ENCODE peak calls at places on chromosome 15, in seven cellular contexts. Y is adrenal gland, N is prostate gland, A is H1, Z is GM12878, O is right lobe of liver, X is uterus. F is an unnamed sample.

GRCh38 chr15:82647045-82647834 is at the start of gene CPEB1:
- DNase-seq in N (no peak), Y (peak), O (no peak), Z (no peak), A (peak), X (peak), F (peak)

GRCh38 chr15:101309436-101310162 is 14.6 kb upstream of the SNRPA1 start:
- DNase-seq in N (no peak), A (no peak), Y (no peak), O (peak), Z (no peak), X (peak), F (no peak)

GRCh38 chr15:100249096-100249815 is 92.5 kb downstream of the ADAMTS17 start:
- DNase-seq in A (peak), X (peak), O (no peak), Z (no peak), Y (no peak), N (no peak), F (peak)

GRCh38 chr15:78681306-78682012 is 40.4 kb upstream of the CHRNB4 start:
- DNase-seq in O (no peak), Y (no peak), N (no peak), A (peak), Z (no peak), X (no peak), F (no peak)

GRCh38 chr15:83250766-83251165 is 33.7 kb downstream of the BNC1 start:
- DNase-seq in Z (no peak), Y (no peak), O (no peak), A (no peak), X (no peak), N (no peak), F (no peak)

GRCh38 chr15:61186905-61187865 is 41.9 kb downstream of the RORA start:
- DNase-seq in N (peak), A (no peak), X (peak), O (no peak), Z (no peak), Y (peak), F (no peak)

GRCh38 chr15:88625943-88626741 is 5.0 kb downstream of the AEN start:
- DNase-seq in N (no peak), Y (no peak), X (no peak), O (no peak), A (no peak), Z (no peak), F (no peak)

GRCh38 chr15:99980791-99981190 is 247.6 kb upstream of the LYSMD4 start:
- DNase-seq in O (peak), X (no peak), Z (no peak), Y (no peak), N (no peak), A (no peak), F (no peak)

GRCh38 chr15:62850791-62851291 is 191.7 kb upstream of the TPM1 start:
- DNase-seq in O (no peak), X (no peak), N (no peak), Y (no peak), Z (no peak), A (no peak), F (no peak)

GRCh38 chr15:69978603-69979002 is 119.1 kb downstream of the TLE3 start:
- DNase-seq in O (no peak), N (no peak), Z (no peak), X (no peak), A (no peak), Y (no peak), F (peak)

GRCh38 chr15:76185716-76186115 is 125.6 kb downstream of the ETFA start:
- DNase-seq in N (no peak), O (no peak), A (peak), Z (no peak), Y (peak), X (no peak), F (no peak)

GRCh38 chr15:68789921-68790575 is 30.6 kb downstream of the ANP32A start:
- DNase-seq in N (no peak), Y (no peak), A (no peak), Z (no peak), X (no peak), O (no peak), F (no peak)

GRCh38 chr15:101176625-101177024 is 75.2 kb downstream of the CHSY1 start:
- DNase-seq in A (no peak), Y (peak), Z (no peak), N (no peak), O (no peak), X (no peak), F (no peak)

GRCh38 chr15:77738441-77739437 is 106.0 kb upstream of the LINGO1 start:
- DNase-seq in Z (no peak), X (no peak), A (peak), N (no peak), Y (no peak), O (no peak), F (no peak)

GRCh38 chr15:57993409-57993808 is 72.1 kb downstream of the ALDH1A2 start:
- DNase-seq in Z (no peak), Y (no peak), N (no peak), O (no peak), A (no peak), X (no peak), F (no peak)

GRCh38 chr15:25241241-25241801 is 197.5 kb downstream of the UBE3A start:
- DNase-seq in X (peak), A (no peak), O (peak), Y (no peak), Z (no peak), N (no peak), F (peak)

GRCh38 chr15:59918994-59919951 is 84.8 kb upstream of the FOXB1 start:
- DNase-seq in Y (no peak), Z (peak), O (no peak), N (no peak), A (no peak), X (no peak), F (no peak)

GRCh38 chr15:92117301-92117731 is 263.8 kb downstream of the SLCO3A1 start:
- DNase-seq in A (no peak), Y (peak), Z (no peak), N (peak), X (no peak), O (no peak), F (no peak)

GRCh38 chr15:25900901-25901300 is 37.8 kb upstream of the ATP10A start:
- DNase-seq in X (no peak), Z (no peak), O (no peak), Y (peak), N (no peak), A (no peak), F (no peak)

GRCh38 chr15:69424748-69425413 is 10.7 kb downstream of the KIF23 start:
- DNase-seq in O (no peak), Z (no peak), A (no peak), Y (no peak), N (no peak), X (no peak), F (no peak)

GRCh38 chr15:78311292-78311691 is 11.9 kb upstream of the SKIC8 start:
- DNase-seq in X (no peak), A (no peak), Z (no peak), O (no peak), N (no peak), Y (no peak), F (no peak)

GRCh38 chr15:29822685-29823459 is 604 bp upstream of the TJP1 start:
- DNase-seq in X (peak), O (peak), Y (peak), Z (no peak), A (no peak), N (peak), F (peak)

GRCh38 chr15:34682673-34683072 is 72.1 kb downstream of the GJD2 start:
- DNase-seq in O (no peak), A (no peak), Z (no peak), N (no peak), X (no peak), Y (no peak), F (no peak)

DNA sequence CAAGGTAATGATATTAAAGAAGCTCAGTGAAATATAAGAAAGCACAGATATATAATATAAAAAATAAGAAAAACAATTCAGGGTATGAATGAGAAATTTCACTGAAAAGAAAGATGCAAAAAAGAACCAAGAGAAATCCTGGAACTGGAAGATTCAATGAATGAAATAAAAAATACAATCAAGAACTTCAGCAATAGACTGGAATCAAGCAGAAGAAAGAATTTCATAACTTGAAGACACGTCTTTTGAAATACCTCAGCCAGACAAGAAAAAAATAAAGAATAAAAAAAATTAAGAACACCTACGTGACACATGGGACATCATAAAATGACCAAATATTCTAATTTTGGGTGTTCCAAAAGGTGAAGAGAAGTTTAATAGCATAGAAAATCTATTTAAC is 104.6 kb upstream of the NEO1 start:
- DNase-seq in O (no peak), Z (no peak), N (no peak), X (no peak), Y (no peak), A (no peak), F (no peak)
- TF ChIP-seq POLR2A in O (no peak), Z (no peak), N (no peak), X (no peak), Y (no peak), A (no peak), F (no peak)

DNA sequence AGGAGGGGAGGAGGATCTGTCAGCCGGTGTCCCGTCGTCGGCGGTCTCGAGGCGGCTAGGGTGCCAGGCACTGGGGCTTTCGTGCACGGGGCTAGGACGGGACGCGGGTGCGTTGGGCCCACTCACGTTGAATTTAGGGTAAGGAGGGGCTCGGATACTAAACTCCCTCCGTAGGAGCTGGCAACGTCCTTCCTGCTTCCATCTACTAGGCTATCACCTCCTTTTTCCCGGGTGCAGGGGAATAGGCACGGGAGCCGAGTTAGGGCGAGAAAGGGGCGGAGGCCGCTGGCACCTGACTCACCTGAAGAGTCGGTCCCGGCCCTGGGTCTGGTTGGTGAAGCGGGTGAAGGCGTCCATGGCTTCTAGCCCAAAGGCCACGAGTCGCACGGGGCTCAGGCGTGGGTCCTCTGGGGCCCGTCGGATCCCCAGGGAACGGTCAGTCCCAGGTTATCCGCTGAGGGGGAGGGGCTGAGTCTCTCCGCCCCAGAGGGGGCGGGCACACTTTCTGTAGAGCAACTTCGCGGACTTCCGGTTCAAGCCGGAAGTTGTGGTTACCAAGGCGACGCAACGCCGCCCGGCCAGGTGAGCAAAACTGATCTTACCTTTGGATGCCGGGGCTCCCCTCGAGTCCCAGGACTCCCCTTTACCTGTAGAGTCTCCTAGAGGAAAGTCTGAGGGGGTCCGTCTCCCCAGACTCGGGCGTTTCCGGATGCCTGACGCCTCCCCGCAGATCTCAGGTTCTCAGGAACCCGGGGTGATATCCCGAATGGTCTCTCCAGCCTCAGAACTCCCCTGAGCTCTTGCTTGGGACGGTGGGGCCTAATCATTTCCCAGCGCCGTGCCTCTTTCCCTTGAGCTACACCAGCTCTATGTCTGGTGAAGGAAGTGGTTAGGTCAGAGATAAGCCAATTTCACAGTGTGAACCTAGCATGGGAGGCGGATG is at the start of the genes PEX11A and WDR93:
- DNase-seq in A (peak), Y (peak), N (peak), X (peak), Z (peak), O (peak), F (peak)
- TF ChIP-seq POLR2A in A (no peak), Y (no peak), N (peak), X (peak), Z (no peak), O (peak), F (peak)

DNA sequence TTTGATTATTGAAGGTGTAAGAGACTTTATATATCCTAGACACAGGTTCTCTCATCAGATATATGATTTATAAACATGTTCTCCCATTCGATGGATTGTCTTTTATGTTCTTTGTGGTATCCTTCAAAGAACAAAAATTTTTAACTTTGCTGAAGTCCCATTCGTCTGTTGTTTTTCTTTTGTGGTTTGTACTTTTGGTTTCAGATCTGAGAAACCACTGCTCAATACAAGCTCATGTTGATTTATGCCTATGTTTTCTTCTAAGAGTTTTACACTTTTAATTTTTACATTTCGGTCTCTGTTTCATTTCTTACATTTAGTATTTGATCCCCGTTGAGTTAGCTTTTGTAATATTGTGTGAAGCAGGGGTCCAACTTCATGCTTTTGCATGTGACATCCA is 103.3 kb upstream of the SPRED1 start:
- DNase-seq in N (no peak), X (no peak), Y (no peak), Z (peak), O (no peak), A (no peak), F (no peak)
- TF ChIP-seq POLR2A in N (no peak), X (no peak), Y (no peak), Z (no peak), O (no peak), A (no peak), F (no peak)

GRCh38 chr15:55289573-55290360 is at the start of gene RAB27A:
- DNase-seq in A (peak), Y (peak), N (peak), Z (no peak), X (peak), O (peak), F (peak)
- TF ChIP-seq POLR2A in A (peak), Y (peak), N (peak), Z (peak), X (peak), O (peak), F (no peak)

GRCh38 chr15:74799843-74800558 is 12.6 kb upstream of the LMAN1L start:
- DNase-seq in X (peak), A (peak), N (peak), Y (peak), O (peak), Z (peak), F (peak)
- TF ChIP-seq POLR2A in X (no peak), A (no peak), N (no peak), Y (no peak), O (peak), Z (peak), F (no peak)

DNA sequence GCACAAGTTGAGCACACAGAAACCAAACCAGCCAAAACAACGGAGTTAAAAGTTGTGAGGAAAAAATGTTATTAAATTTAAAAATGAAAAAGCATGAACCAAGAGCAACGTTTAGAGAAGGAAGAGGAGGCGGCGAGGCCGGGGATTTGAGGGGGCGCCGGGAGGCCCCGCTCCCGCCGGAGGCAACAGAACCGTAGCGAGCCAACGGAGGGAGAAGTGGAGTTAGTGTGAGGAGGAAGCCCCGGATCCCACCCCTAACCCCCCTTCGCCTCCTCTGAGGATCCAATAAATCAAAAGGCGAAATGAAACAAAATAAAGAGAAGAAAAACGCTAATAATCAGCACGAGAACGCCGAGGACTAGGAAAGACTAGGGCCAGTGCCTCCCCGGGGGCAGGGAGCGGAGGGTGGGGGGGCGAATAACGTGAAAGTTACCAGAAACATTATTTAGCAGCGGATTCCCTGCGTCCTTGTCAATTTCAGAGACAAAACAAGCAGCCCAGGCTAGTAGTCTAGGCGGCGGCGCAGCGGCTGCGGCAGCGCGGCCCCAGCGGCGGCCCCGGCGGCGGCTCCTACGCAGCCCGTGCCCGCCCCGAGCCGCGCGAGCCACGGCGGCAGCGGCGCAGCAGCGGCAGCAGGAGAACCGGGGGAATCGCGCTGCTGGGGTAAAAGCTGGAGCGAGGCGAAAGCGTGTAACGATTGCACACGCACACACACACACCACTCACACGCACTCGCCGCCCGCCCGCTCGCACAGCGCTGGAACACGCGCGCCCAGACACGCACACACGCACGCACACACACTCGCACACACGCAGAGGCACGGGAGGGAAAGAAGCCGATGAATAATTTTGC is 1.7 kb downstream of the MEIS2 start:
- DNase-seq in A (no peak), O (peak), X (peak), Z (no peak), Y (peak), N (no peak), F (peak)
- TF ChIP-seq POLR2A in A (no peak), O (no peak), X (no peak), Z (peak), Y (no peak), N (no peak), F (no peak)

GRCh38 chr15:31398677-31399260 is 72.1 kb downstream of the KLF13 start:
- DNase-seq in Y (no peak), Z (no peak), A (no peak), N (no peak), O (no peak), X (no peak), F (peak)

GRCh38 chr15:31397851-31398661 is 71.4 kb downstream of the KLF13 start:
- DNase-seq in A (no peak), Y (no peak), N (peak), Z (no peak), X (no peak), O (no peak), F (no peak)

GRCh38 chr15:31399544-31400171 is 73.0 kb downstream of the KLF13 start:
- DNase-seq in X (no peak), O (no peak), Y (no peak), N (no peak), A (no peak), Z (no peak), F (no peak)

GRCh38 chr15:31400222-31400927 is 73.7 kb downstream of the KLF13 start:
- DNase-seq in X (no peak), Y (no peak), O (no peak), N (no peak), Z (no peak), A (no peak), F (no peak)

DNA sequence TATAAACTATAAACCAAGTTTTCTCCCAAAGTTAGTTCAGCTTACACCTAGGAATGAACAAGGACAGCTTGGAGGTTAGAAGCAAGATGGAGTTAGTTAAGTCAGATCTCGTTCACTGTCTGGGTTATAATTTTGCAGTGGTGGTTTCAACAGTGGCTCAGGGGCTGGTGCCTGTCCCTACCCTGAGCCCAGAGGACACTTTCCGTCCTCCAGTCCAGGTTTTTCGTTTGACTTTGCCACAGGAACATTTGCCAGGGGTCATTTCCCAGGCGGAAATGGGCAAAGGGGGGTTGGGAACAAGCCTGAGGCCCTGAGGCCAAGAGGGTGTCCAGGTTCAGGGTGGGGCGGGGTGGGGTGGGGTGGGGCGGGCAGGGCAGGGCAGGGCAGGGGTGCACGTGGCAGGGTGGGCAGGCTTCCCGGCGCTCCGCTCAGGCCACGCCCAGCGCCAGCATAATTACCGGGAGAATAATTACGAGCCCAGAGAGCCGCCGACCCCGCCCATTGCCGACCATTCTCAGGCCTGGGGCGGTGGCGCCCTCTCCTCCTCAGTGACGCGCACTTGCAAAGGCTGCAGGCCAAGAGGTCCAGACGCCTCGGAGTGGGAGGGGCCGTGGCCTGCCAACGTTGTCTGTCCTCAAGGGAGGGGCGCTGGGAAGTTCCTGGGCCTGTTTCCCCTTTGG is 70.4 kb downstream of the KLF13 start:
- DNase-seq in N (peak), Z (no peak), X (peak), Y (peak), A (peak), O (peak), F (peak)
- TF ChIP-seq POLR2A in N (no peak), Z (no peak), X (peak), Y (no peak), A (no peak), O (no peak), F (no peak)

GRCh38 chr15:40892449-40893012 is 1.7 kb upstream of the VPS18 start:
- DNase-seq in X (no peak), O (no peak), N (no peak), Z (no peak), Y (no peak), A (no peak), F (no peak)

GRCh38 chr15:40891810-40892448 is 2.3 kb upstream of the VPS18 start:
- DNase-seq in A (no peak), O (no peak), N (peak), Z (no peak), Y (peak), X (no peak), F (peak)

GRCh38 chr15:40893019-40893723 is 1.1 kb upstream of the VPS18 start:
- DNase-seq in A (no peak), N (no peak), Z (no peak), Y (no peak), X (no peak), O (no peak), F (no peak)

GRCh38 chr15:40893733-40894688 is at the start of gene VPS18:
- DNase-seq in Y (peak), X (peak), N (peak), Z (peak), O (peak), A (peak), F (peak)

GRCh38 chr15:40894689-40895308 is 549 bp downstream of the VPS18 start:
- DNase-seq in X (peak), N (peak), O (peak), A (peak), Z (no peak), Y (peak), F (peak)
- TF ChIP-seq POLR2A in X (no peak), N (no peak), O (no peak), A (no peak), Z (no peak), Y (no peak), F (no peak)

GRCh38 chr15:74788716-74789151 is 6.9 kb downstream of the CSK start:
- DNase-seq in X (no peak), O (no peak), A (no peak), N (no peak), Y (no peak), Z (peak), F (peak)
- TF ChIP-seq POLR2A in X (no peak), O (no peak), A (no peak), N (no peak), Y (no peak), Z (peak), F (no peak)

F was measured in Peyer's patch.